ENCODE peak calls at places on chromosomes 2 and 18, in four cellular contexts. M, P, R and S are unnamed samples.

GRCh38 chr2:8310557-8311455 is 371.1 kb upstream of the ID2 start:
- DNase-seq in M (no peak), R (no peak), P (no peak), S (no peak)

GRCh38 chr2:74221091-74221490 is 22.7 kb downstream of the MTHFD2 start:
- DNase-seq in M (no peak), P (no peak), R (no peak), S (no peak)

GRCh38 chr18:374735-375168 is 106.9 kb upstream of the THOC1 start:
- DNase-seq in P (peak), R (no peak), M (peak), S (peak)

GRCh38 chr2:218008060-218009040 is 5.6 kb upstream of the TNS1 start:
- DNase-seq in P (no peak), R (no peak), M (peak), S (no peak)

GRCh38 chr18:8936646-8937045 is 165.9 kb upstream of the NDUFV2 start:
- DNase-seq in R (no peak), M (no peak), P (no peak), S (no peak)

GRCh38 chr2:109290887-109291675 is 162.1 kb downstream of the SH3RF3 start:
- DNase-seq in R (no peak), P (no peak), M (no peak), S (no peak)

GRCh38 chr2:217555075-217555876 is 447.5 kb downstream of the TNS1 start:
- DNase-seq in M (peak), P (no peak), R (no peak), S (no peak)

GRCh38 chr18:63264871-63265270 is 54.7 kb downstream of the BCL2 start:
- DNase-seq in P (no peak), M (no peak), R (no peak), S (no peak)

GRCh38 chr2:179796213-179797007 is 65.0 kb downstream of the ZNF385B start:
- DNase-seq in R (no peak), M (no peak), P (no peak), S (no peak)

GRCh38 chr18:73545497-73545896 is 602.1 kb downstream of the FBXO15 start:
- DNase-seq in P (no peak), M (no peak), R (no peak), S (no peak)

GRCh38 chr18:8548186-8548585 is 61.1 kb upstream of the RAB12 start:
- DNase-seq in P (no peak), M (peak), R (no peak), S (no peak)

GRCh38 chr2:66301073-66301766 is 133.7 kb upstream of the MEIS1 start:
- DNase-seq in M (no peak), P (no peak), R (no peak), S (peak)

GRCh38 chr2:97664636-97664970 is 759 bp upstream of the ACTR1B start:
- DNase-seq in M (no peak), P (no peak), R (no peak), S (no peak)

GRCh38 chr2:217783243-217783642 is 219.6 kb downstream of the TNS1 start:
- DNase-seq in R (no peak), M (no peak), P (no peak), S (no peak)

GRCh38 chr18:7116832-7117389 is 686 bp downstream of the LAMA1 start:
- DNase-seq in P (no peak), R (no peak), M (no peak), S (no peak)

GRCh38 chr18:44826418-44827259 is 146.0 kb downstream of the SETBP1 start:
- DNase-seq in R (no peak), M (peak), P (peak), S (peak)

GRCh38 chr2:157830696-157831570 is 45.2 kb downstream of the ACVR1 start:
- DNase-seq in P (no peak), R (no peak), M (peak), S (no peak)

GRCh38 chr2:181878448-181878847 is 13.1 kb upstream of the ITPRID2 start:
- DNase-seq in P (no peak), R (no peak), M (no peak), S (no peak)

GRCh38 chr2:200092235-200092634 is 136.9 kb downstream of the MAIP1 start:
- DNase-seq in P (no peak), R (no peak), M (no peak), S (no peak)

GRCh38 chr18:37435996-37436395 is 129.6 kb downstream of the CELF4 start:
- DNase-seq in R (no peak), M (no peak), P (no peak), S (no peak)

GRCh38 chr2:95010697-95011096 is 14.8 kb upstream of the MAL start:
- DNase-seq in M (no peak), P (no peak), R (no peak), S (no peak)

GRCh38 chr2:133561045-133561852 is 7.0 kb downstream of the NCKAP5 start:
- DNase-seq in M (peak), R (no peak), P (peak), S (no peak)

GRCh38 chr2:146209842-146210275 is 1635.0 kb upstream of the ACVR2A start:
- DNase-seq in P (no peak), M (no peak), R (peak), S (no peak)

GRCh38 chr2:164835302-164835701 is 6.3 kb downstream of the COBLL1 start:
- DNase-seq in P (no peak), R (no peak), M (no peak), S (no peak)

GRCh38 chr18:67766930-67767329 is 250.4 kb upstream of the DSEL start:
- DNase-seq in R (peak), P (no peak), M (peak), S (no peak)

DNA sequence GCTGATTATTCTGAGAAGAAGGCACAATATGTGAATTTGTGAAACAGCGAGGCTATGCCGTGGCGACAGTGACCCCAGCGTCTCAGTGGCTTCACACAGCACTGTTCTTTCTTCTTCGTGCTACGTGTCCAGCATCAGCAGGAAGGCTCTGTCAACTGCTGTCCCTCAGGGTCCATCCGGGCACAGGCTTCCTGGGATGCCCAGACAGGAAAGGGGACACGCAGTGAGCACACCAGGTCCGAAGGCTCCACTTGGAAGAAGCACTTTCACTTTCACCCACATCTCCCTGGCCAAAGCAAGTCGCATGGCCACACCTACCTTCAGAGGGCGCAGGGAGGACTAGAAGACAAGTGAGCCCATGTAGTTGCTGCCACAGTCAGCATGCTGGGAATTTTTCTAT is 47.3 kb downstream of the PTGR3 start:
- DNase-seq in P (no peak), M (peak), R (no peak), S (peak)
- H3K4me3 ChIP-seq in P (no peak), M (peak), R (peak), S (peak)

DNA sequence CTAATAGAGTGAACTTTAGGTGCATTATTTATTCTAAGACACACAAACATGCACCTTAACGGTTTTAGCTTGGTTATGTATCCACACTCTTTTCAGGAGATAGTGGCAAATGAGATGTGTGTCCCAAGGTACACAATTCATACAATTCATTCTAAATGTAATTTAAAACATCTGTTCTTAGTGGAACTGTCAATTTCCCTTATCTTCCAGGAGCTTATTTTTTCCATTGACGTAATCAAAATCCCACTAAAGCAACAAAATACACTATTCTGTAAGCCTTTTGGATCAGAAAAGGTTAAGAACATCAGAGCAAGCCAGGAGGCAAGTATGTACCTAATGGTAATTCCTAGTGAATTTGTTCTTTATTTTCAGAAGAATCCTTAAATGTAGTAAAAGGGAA is 19.8 kb downstream of the EIF2AK3 start:
- DNase-seq in R (no peak), M (no peak), P (no peak), S (no peak)
- H3K4me3 ChIP-seq in R (no peak), M (no peak), P (no peak), S (no peak)

GRCh38 chr2:137674991-137675390 is 289.3 kb upstream of the HNMT start:
- DNase-seq in P (no peak), R (no peak), M (no peak), S (no peak)
- H3K4me3 ChIP-seq in P (no peak), R (no peak), M (no peak), S (no peak)

GRCh38 chr18:61333746-61334490 is 688 bp downstream of the CDH20 start:
- DNase-seq in M (peak), P (no peak), R (no peak), S (no peak)
- H3K4me3 ChIP-seq in M (peak), P (no peak), R (no peak), S (peak)